ENCODE peak calls at places on chromosome 1, in six cellular contexts. B is suprapubic skin; O is HT-29; A is activated T-helper 1 cell treated with anti-CD3 and anti-CD28 coated beads, Interleukin-12 subunit alpha, Interleukin-12 subunit beta, Interleukin-2, Interleukin-4 antibody, amounts not matched to agents 30 ng/mL and 10 ng/mL and 1 ng/mL, durations not matched to agents 14 hours and 24 hours and 36 hours; G is Ammon's horn; I is stimulated activated CD4-positive, alpha-beta T cell treated with anti-CD3 and anti-CD28 coated beads, Interleukin-1b, Interleukin-23, amount 100 ng/mL, for 24 hours. E is an unnamed sample.

GRCh38 chr1:41700581-41700980 is 216.1 kb upstream of the EDN2 start:
- DNase-seq in B (no peak), O (no peak), A (no peak), G (no peak), I (no peak), E (no peak)

GRCh38 chr1:219495737-219496408 is 117.0 kb downstream of the ZC3H11B start:
- DNase-seq in B (no peak), O (no peak), A (no peak), G (no peak), I (no peak), E (no peak)

GRCh38 chr1:177281901-177282300 is 111.1 kb downstream of the BRINP2 start:
- DNase-seq in B (no peak), O (no peak), A (no peak), G (peak; percentile 82), I (no peak), E (no peak)

GRCh38 chr1:206461602-206462455 is 8.4 kb upstream of the IKBKE start:
- DNase-seq in B (no peak), O (peak; percentile 91), A (peak; percentile 65), G (peak; percentile 74), I (peak; percentile 57), E (peak; percentile 70)

GRCh38 chr1:43573066-43573799 is 42.5 kb downstream of the PTPRF start:
- DNase-seq in B (no peak), O (no peak), A (no peak), G (peak; percentile 76), I (no peak), E (peak; percentile 68)

GRCh38 chr1:116374340-116375164 is 1.5 kb downstream of the ATP1A1 start:
- DNase-seq in B (no peak), O (peak; percentile 24), A (no peak), G (no peak), I (no peak), E (no peak)

GRCh38 chr1:228101994-228102790 is 933 bp downstream of the C1orf35 start:
- DNase-seq in B (no peak), O (peak; percentile 57), A (peak; percentile 31), G (no peak), I (no peak), E (no peak)

GRCh38 chr1:28902738-28903137 is 11.6 kb upstream of the EPB41 start:
- DNase-seq in B (no peak), O (no peak), A (no peak), G (no peak), I (no peak), E (no peak)

E was measured in heart left ventricle.